ENCODE peak calls at places on chromosome 14, in four cellular contexts. W is ovary, C is suprapubic skin, S is breast epithelium. F is an unnamed sample. For H3K9me3, the result is how much of the 10 kb centered on the place peaks cover.

GRCh38 chr14:51869426-51870113 is 9.2 kb downstream of the GNG2 start:
- DNase-seq in W (no peak), C (no peak), S (no peak), F (no peak)

GRCh38 chr14:35155962-35156361 is 33.6 kb downstream of the PRORP start:
- DNase-seq in W (no peak), C (no peak), S (no peak), F (no peak)

GRCh38 chr14:59483819-59484610 is at the start of the genes JKAMP and L3HYPDH:
- DNase-seq in W (peak), C (peak), S (peak), F (peak)

GRCh38 chr14:56129941-56130340 is 11.7 kb downstream of the PELI2 start:
- DNase-seq in W (no peak), C (no peak), S (no peak), F (no peak)

GRCh38 chr14:74583689-74584434 is 28.2 kb downstream of the LTBP2 start:
- DNase-seq in W (no peak), C (no peak), S (no peak), F (peak)

GRCh38 chr14:92589213-92589852 is 75.8 kb downstream of the RIN3 start:
- DNase-seq in W (no peak), C (peak), S (no peak), F (no peak)

GRCh38 chr14:92677955-92678354 is 70.5 kb downstream of the LGMN start:
- DNase-seq in W (no peak), C (no peak), S (no peak), F (no peak)

GRCh38 chr14:90204516-90204915 is 51.8 kb upstream of the PSMC1 start:
- DNase-seq in W (no peak), C (no peak), S (no peak), F (no peak)

GRCh38 chr14:68198713-68199464 is 379.3 kb downstream of the RAD51B start:
- DNase-seq in W (no peak), C (no peak), S (no peak), F (no peak)

GRCh38 chr14:68208726-68209125 is 389.1 kb downstream of the RAD51B start:
- DNase-seq in W (no peak), C (no peak), S (no peak), F (no peak)

GRCh38 chr14:68208218-68208617 is 388.6 kb downstream of the RAD51B start:
- DNase-seq in W (no peak), C (no peak), S (no peak), F (no peak)

GRCh38 chr14:68199465-68200145 is 380.0 kb downstream of the RAD51B start:
- DNase-seq in W (peak), C (no peak), S (no peak), F (no peak)

GRCh38 chr14:68203871-68204270 is 384.3 kb downstream of the RAD51B start:
- DNase-seq in W (no peak), C (no peak), S (no peak), F (no peak)
- TF ChIP-seq CTCF in W (no peak), C (no peak), S (no peak), F (no peak)

DNA sequence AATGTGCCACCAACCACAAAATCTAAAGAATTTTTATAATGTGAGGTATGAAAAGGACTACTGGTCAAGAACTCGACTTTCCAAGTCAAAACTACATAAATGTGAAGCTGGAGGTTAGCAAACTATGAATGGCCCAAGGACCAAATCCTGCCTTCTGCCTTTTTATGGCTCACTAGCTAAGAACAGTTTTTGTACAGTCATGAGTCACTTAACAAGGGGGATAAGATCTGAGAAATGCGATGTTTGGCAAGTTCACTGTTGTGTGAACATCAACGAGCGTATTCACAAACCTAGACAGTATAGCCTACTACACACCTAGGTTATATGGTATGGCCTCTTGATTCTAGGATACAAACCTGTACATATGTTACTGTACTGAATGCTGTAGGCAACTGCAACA is 28.2 kb downstream of the FERMT2 start:
- DNase-seq in W (no peak), C (no peak), S (no peak), F (no peak)
- H3K27ac ChIP-seq in W (no peak), C (no peak), S (no peak), F (peak)

DNA sequence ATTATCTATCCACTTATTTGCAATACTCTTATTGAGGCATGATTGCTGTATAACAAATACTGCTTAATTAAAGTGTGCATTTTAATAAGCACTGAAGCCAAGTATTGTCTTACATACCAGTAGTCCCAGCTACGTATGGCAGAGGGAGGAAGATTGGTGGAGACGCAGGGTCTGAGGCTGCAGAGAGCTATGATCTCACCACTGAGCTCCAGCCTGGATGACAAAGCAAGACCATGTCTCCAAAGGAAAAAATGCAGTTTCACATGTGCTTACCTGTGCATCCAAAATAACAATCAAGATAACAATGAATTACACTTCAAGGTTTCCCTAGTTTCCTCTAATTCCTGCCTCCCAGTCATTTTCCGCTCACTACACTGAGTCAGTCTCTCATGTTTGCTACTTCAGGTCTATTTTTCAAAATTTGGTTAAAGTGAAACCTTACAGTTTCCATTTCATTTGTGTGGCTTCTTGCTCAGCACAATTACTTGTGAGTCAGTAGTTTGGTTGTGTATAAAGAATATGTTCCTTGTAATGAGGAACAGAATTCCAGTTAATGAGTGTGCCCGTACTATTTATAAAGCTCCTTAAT is 1250.1 kb downstream of the TMEM121 start:
- DNase-seq in W (no peak), C (no peak), S (no peak), F (no peak)
- H3K9me3 ChIP-seq in W (under half), C (under half), S (under half), F (under half)

GRCh38 chr14:69288001-69288771 is 28.2 kb downstream of the GALNT16 start:
- DNase-seq in W (peak), C (no peak), S (no peak), F (peak)
- TF ChIP-seq CTCF in W (no peak), C (no peak), S (peak), F (peak)

GRCh38 chr14:94753067-94753466 is 16.8 kb downstream of the GSC start:
- DNase-seq in W (no peak), C (no peak), S (no peak), F (no peak)
- H3K27ac ChIP-seq in W (no peak), C (no peak), S (peak), F (no peak)

F was measured in RWPE2.